ENCODE peak calls at places on chromosomes 1 and 21, in six cellular contexts. B is mammary epithelial cell, W is heart left ventricle, R is esophagus squamous epithelium, I is upper lobe of right lung, G is pancreas. F is an unnamed sample. For H3K27me3, the result is how much of the 10 kb centered on the place peaks cover.

GRCh38 chr1:23611601-23612327 is 52.5 kb upstream of the ID3 start:
- DNase-seq in B (no peak), W (no peak), R (no peak), I (no peak), G (peak), F (no peak)

GRCh38 chr1:47621977-47622376 is 184.1 kb downstream of the FOXD2 start:
- DNase-seq in B (no peak), W (no peak), R (no peak), I (no peak), G (no peak), F (peak)

GRCh38 chr1:59605184-59605583 is 209.6 kb upstream of the HOOK1 start:
- DNase-seq in B (peak), W (no peak), R (no peak), I (no peak), G (no peak), F (no peak)

GRCh38 chr1:6757719-6758435 is 27.4 kb upstream of the CAMTA1 start:
- DNase-seq in B (no peak), W (no peak), R (no peak), I (peak), G (no peak), F (no peak)

GRCh38 chr1:117060441-117061317 is 553 bp downstream of the TTF2 start:
- DNase-seq in B (peak), W (no peak), R (no peak), I (no peak), G (peak), F (peak)

GRCh38 chr1:30870656-30871055 is 37.9 kb downstream of the SDC3 start:
- DNase-seq in B (no peak), W (no peak), R (no peak), I (no peak), G (no peak), F (no peak)

GRCh38 chr1:77768006-77768405 is 8.4 kb upstream of the USP33 start:
- DNase-seq in B (peak), W (no peak), R (no peak), I (no peak), G (no peak), F (no peak)

GRCh38 chr1:81228926-81229325 is 571.8 kb upstream of the ADGRL2 start:
- DNase-seq in B (no peak), W (no peak), R (no peak), I (no peak), G (no peak), F (no peak)

GRCh38 chr1:234309598-234310459 is 63.4 kb upstream of the COA6 start:
- DNase-seq in B (peak), W (peak), R (no peak), I (peak), G (peak), F (peak)

GRCh38 chr1:59139396-59139795 is 157.5 kb upstream of the FGGY start:
- DNase-seq in B (peak), W (peak), R (no peak), I (no peak), G (no peak), F (peak)

GRCh38 chr1:60990719-60991100 is 91.7 kb upstream of the NFIA start:
- DNase-seq in B (no peak), W (no peak), R (no peak), I (no peak), G (no peak), F (no peak)

GRCh38 chr1:185279571-185279970 is 37.5 kb downstream of the IVNS1ABP start:
- DNase-seq in B (peak), W (no peak), R (no peak), I (no peak), G (no peak), F (no peak)

GRCh38 chr1:229230893-229231753 is 39.8 kb upstream of the RAB4A start:
- DNase-seq in B (peak), W (no peak), R (no peak), I (no peak), G (no peak), F (peak)

GRCh38 chr21:34781508-34781907 is 112.7 kb downstream of the CLIC6 start:
- DNase-seq in B (no peak), W (no peak), R (no peak), I (no peak), G (peak), F (no peak)

GRCh38 chr21:25700741-25701140 is 34.0 kb downstream of the ATP5PF start:
- DNase-seq in B (peak), W (no peak), R (no peak), I (no peak), G (no peak), F (no peak)

GRCh38 chr21:37415938-37416337 is 49.4 kb downstream of the DYRK1A start:
- DNase-seq in B (no peak), W (no peak), R (no peak), I (no peak), G (no peak), F (no peak)
- TF ChIP-seq CTCF in B (no peak), W (no peak), R (no peak), I (no peak), G (no peak), F (no peak)

DNA sequence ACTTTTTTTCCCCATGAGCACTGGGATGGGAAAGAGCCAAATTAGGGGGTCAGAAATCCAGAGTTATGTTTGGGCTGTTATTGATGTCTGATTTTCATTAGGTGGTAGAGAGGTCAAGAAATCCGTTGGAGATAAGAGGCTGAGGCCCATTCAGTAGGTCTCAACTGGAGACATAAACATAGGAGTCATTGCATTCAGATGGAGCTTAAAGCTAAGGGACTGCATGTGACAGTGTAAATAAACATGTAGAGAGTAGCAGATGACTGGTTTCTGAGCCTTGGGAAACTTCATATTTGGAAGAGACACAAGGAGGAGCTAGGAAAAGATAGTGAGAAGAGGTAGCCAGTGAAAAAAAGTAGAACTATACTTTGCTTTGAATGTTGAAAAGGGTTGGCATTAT is 11.7 kb downstream of the PTPRC start:
- DNase-seq in B (no peak), W (no peak), R (no peak), I (no peak), G (no peak), F (no peak)
- H3K4me3 ChIP-seq in B (no peak), W (no peak), R (no peak), I (no peak), G (no peak), F (no peak)

GRCh38 chr21:45254557-45254930 is 33.2 kb downstream of the POFUT2 start:
- DNase-seq in B (no peak), W (no peak), R (no peak), I (no peak), G (no peak), F (peak)
- H3K27me3 ChIP-seq in B (under half), W (under half), R (under half), I (under half), G (under half), F (under half)

GRCh38 chr1:86515597-86515996 is 31.3 kb upstream of the CLCA4 start:
- DNase-seq in B (peak), W (no peak), R (no peak), I (no peak), G (no peak), F (no peak)
- TF ChIP-seq CTCF in B (peak), W (peak), R (peak), I (peak), G (no peak), F (no peak)

GRCh38 chr1:207089627-207090265 is 1.1 kb downstream of the C4BPB start:
- DNase-seq in B (no peak), W (no peak), R (no peak), I (no peak), G (no peak), F (no peak)
- H3K4me3 ChIP-seq in B (no peak), W (no peak), R (no peak), I (no peak), G (no peak), F (no peak)

GRCh38 chr21:41772351-41773080 is 5.7 kb upstream of the RIPK4 start:
- DNase-seq in B (no peak), W (no peak), R (no peak), I (peak), G (no peak), F (no peak)

GRCh38 chr21:41771625-41771945 is 4.7 kb upstream of the RIPK4 start:
- DNase-seq in B (no peak), W (no peak), R (no peak), I (no peak), G (no peak), F (no peak)

GRCh38 chr21:41769521-41769920 is 2.7 kb upstream of the RIPK4 start:
- DNase-seq in B (no peak), W (no peak), R (no peak), I (peak), G (no peak), F (no peak)

GRCh38 chr21:41769933-41770332 is 3.1 kb upstream of the RIPK4 start:
- DNase-seq in B (no peak), W (no peak), R (no peak), I (no peak), G (no peak), F (no peak)

DNA sequence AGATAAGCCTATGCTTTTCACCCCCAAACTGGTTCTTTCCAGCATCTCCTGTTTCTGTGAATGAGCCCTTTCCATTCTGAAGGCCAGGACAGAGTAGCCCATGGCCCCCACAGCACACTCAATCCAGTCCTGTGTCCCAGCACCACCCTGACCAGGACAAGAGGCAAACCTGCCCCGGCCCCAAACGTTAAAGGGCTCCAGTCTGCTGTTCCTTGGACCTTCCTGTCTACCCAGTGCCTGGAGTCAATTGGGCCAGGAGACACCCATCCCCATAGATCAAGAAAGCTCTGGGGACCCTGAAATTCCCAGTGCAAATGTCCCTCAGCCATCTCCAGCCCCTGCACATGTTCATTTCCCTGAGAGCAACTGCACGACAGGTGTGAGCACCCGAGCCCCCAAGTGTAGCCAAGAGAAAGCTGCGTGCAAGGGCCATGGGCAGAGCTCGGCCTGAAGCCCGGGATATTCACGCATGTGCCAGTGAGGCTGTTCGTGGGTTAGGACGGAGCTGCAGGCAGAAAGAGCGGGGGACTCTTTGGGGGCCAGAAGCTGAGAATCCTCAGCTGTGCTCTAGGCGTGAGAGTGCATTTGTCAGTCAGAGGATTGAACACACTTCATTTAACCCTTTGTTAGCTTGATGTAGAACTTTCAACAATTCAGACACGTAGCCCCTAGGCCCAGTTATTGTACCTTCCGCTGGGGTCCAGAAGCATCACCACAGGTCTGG is 4.2 kb upstream of the RIPK4 start:
- DNase-seq in B (no peak), W (no peak), R (no peak), I (peak), G (no peak), F (no peak)
- H3K27me3 ChIP-seq in B (under half), W (half or more), R (under half), I (half or more), G (under half), F (half or more)

GRCh38 chr1:41361028-41361494 is at the start of gene FOXO6:
- DNase-seq in B (peak), W (peak), R (peak), I (peak), G (peak), F (peak)
- TF ChIP-seq CTCF in B (no peak), W (peak), R (peak), I (peak), G (peak), F (peak)

DNA sequence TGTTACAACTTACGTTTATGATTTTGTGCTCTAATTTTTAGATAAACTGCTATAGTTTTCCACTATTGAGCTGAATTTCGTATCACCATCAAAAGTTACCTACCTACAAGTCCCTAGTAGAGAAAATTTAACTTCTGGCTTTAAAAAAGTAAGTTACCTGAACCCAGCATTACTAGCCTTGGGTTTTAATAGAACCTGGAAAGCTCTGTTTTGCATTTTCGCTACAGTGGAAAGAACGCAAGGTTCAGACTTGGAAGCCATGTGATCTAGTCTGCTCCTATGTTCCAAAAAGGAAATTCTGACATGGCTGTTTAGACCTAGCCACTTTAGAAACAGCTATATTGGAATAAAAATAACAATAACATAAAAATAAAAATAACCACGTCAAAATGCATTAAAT is 110.5 kb downstream of the SLC45A1 start:
- DNase-seq in B (no peak), W (no peak), R (no peak), I (no peak), G (no peak), F (no peak)
- H3K4me3 ChIP-seq in B (no peak), W (no peak), R (no peak), I (no peak), G (no peak), F (no peak)